ENCODE peak calls at places on chromosomes 6 and 20, in four cellular contexts. One of them, this sample, is unnamed.

GRCh38 chr6:47168176-47168575 is 126.0 kb upstream of the ADGRF1 start:
- DNase-seq in GM20000: no peak
- DNase-seq in hepatocyte: peak
- DNase-seq in neural progenitor cell: no peak
- DNase-seq in this sample: no peak

GRCh38 chr6:105507811-105508210 is 104.9 kb upstream of the PREP start:
- DNase-seq in GM20000: no peak
- DNase-seq in hepatocyte: no peak
- DNase-seq in neural progenitor cell: no peak
- DNase-seq in this sample: no peak

GRCh38 chr6:16950825-16951495 is 150.9 kb upstream of the STMND1 start:
- DNase-seq in GM20000: no peak
- DNase-seq in hepatocyte: no peak
- DNase-seq in neural progenitor cell: no peak
- DNase-seq in this sample: no peak

GRCh38 chr20:63091901-63092659 is 85.3 kb upstream of the BHLHE23 start:
- DNase-seq in GM20000: no peak
- DNase-seq in hepatocyte: no peak
- DNase-seq in neural progenitor cell: no peak
- DNase-seq in this sample: no peak

GRCh38 chr6:112225691-112226090 is 28.7 kb downstream of the LAMA4 start:
- DNase-seq in GM20000: no peak
- DNase-seq in hepatocyte: no peak
- DNase-seq in neural progenitor cell: no peak
- DNase-seq in this sample: no peak

GRCh38 chr6:33895296-33895695 is 91.5 kb upstream of the MLN start:
- DNase-seq in GM20000: no peak
- DNase-seq in hepatocyte: no peak
- DNase-seq in neural progenitor cell: no peak
- DNase-seq in this sample: no peak

GRCh38 chr6:129370268-129370916 is 339.6 kb downstream of the ARHGAP18 start:
- DNase-seq in GM20000: peak
- DNase-seq in hepatocyte: peak
- DNase-seq in neural progenitor cell: peak
- DNase-seq in this sample: peak

GRCh38 chr6:138588805-138589434 is 89.6 kb upstream of the NHSL1 start:
- DNase-seq in GM20000: peak
- DNase-seq in hepatocyte: peak
- DNase-seq in neural progenitor cell: peak
- DNase-seq in this sample: peak

GRCh38 chr20:44056010-44056698 is 130.8 kb downstream of the JPH2 start:
- DNase-seq in GM20000: no peak
- DNase-seq in hepatocyte: peak
- DNase-seq in neural progenitor cell: peak
- DNase-seq in this sample: no peak

GRCh38 chr20:36086767-36087166 is 67.8 kb upstream of the EPB41L1 start:
- DNase-seq in GM20000: no peak
- DNase-seq in hepatocyte: no peak
- DNase-seq in neural progenitor cell: no peak
- DNase-seq in this sample: no peak

GRCh38 chr6:25503686-25504085 is 148.3 kb upstream of the SCGN start:
- DNase-seq in GM20000: no peak
- DNase-seq in hepatocyte: no peak
- DNase-seq in neural progenitor cell: no peak
- DNase-seq in this sample: no peak

DNA sequence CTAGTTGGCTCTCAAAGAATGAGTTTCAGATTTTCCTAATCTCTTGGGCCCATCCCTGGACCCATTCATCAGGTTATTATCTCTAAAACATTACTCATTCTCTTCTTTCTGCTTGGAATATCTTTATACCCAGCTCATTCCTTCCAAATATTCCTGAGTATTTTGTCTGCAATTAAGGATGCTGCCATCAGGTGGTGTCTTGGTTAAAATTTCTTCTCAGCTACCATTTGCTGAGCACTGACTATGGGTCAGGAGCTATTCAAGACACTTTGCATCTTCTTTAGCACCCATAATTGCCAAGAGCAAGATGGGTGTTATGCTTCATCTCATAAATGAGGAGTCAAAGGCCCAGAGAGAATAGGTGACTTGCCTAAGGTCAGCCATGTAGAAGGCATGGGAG is 8.4 kb downstream of the SUN5 start:
- DNase-seq in GM20000: no peak
- DNase-seq in hepatocyte: no peak
- DNase-seq in neural progenitor cell: no peak
- DNase-seq in this sample: no peak
- TF ChIP-seq CTCF in GM20000: no peak
- TF ChIP-seq CTCF in hepatocyte: no peak
- TF ChIP-seq CTCF in neural progenitor cell: peak
- TF ChIP-seq CTCF in this sample: no peak

GRCh38 chr6:139979021-139979721 is 604.7 kb upstream of the CITED2 start:
- DNase-seq in GM20000: no peak
- DNase-seq in hepatocyte: no peak
- DNase-seq in neural progenitor cell: peak
- DNase-seq in this sample: no peak
- TF ChIP-seq CTCF in GM20000: no peak
- TF ChIP-seq CTCF in hepatocyte: no peak
- TF ChIP-seq CTCF in neural progenitor cell: no peak
- TF ChIP-seq CTCF in this sample: no peak

GRCh38 chr20:33770005-33770404 is 38.2 kb downstream of the ZNF341 start:
- DNase-seq in GM20000: no peak
- DNase-seq in hepatocyte: no peak
- DNase-seq in neural progenitor cell: no peak
- DNase-seq in this sample: no peak
- TF ChIP-seq CTCF in GM20000: peak
- TF ChIP-seq CTCF in hepatocyte: no peak
- TF ChIP-seq CTCF in neural progenitor cell: no peak
- TF ChIP-seq CTCF in this sample: peak

GRCh38 chr6:36539814-36540568 is 7.3 kb downstream of the STK38 start:
- DNase-seq in GM20000: no peak
- DNase-seq in hepatocyte: no peak
- DNase-seq in neural progenitor cell: no peak
- DNase-seq in this sample: no peak
- TF ChIP-seq CTCF in GM20000: no peak
- TF ChIP-seq CTCF in hepatocyte: no peak
- TF ChIP-seq CTCF in neural progenitor cell: no peak
- TF ChIP-seq CTCF in this sample: no peak

GRCh38 chr20:7161690-7162089 is 394.2 kb downstream of the BMP2 start:
- DNase-seq in GM20000: no peak
- DNase-seq in hepatocyte: peak
- DNase-seq in neural progenitor cell: peak
- DNase-seq in this sample: no peak
- TF ChIP-seq CTCF in GM20000: no peak
- TF ChIP-seq CTCF in hepatocyte: peak
- TF ChIP-seq CTCF in neural progenitor cell: peak
- TF ChIP-seq CTCF in this sample: no peak

GRCh38 chr6:157614026-157614484 is 209.0 kb upstream of the SNX9 start:
- DNase-seq in GM20000: no peak
- DNase-seq in hepatocyte: no peak
- DNase-seq in neural progenitor cell: no peak
- DNase-seq in this sample: no peak
- TF ChIP-seq CTCF in GM20000: no peak
- TF ChIP-seq CTCF in hepatocyte: peak
- TF ChIP-seq CTCF in neural progenitor cell: no peak
- TF ChIP-seq CTCF in this sample: peak